ENCODE peak calls at places on chromosome 5, in seven cellular contexts. T, Q, X, H, E, K and Z are unnamed samples.

GRCh38 chr5:142694092-142694856 is 8.4 kb upstream of the FGF1 start:
- DNase-seq in T (no peak), Q (no peak), X (no peak), H (no peak), E (no peak), K (no peak), Z (no peak)

GRCh38 chr5:2038337-2039179 is 155.8 kb upstream of the IRX4 start:
- DNase-seq in T (peak; percentile 97), Q (peak; percentile 38), X (peak; percentile 23), H (peak; percentile 49), E (peak; percentile 75), K (peak; percentile 72), Z (peak; percentile 49)

GRCh38 chr5:87329114-87329513 is 61.4 kb downstream of the RASA1 start:
- DNase-seq in T (no peak), Q (no peak), X (no peak), H (no peak), E (no peak), K (no peak), Z (no peak)

GRCh38 chr5:78597858-78598415 is 50.6 kb downstream of the LHFPL2 start:
- DNase-seq in T (no peak), Q (no peak), X (peak; percentile 63), H (peak; percentile 71), E (no peak), K (no peak), Z (no peak)

GRCh38 chr5:156584856-156585255 is 257.9 kb downstream of the SGCD start:
- DNase-seq in T (peak; percentile 41), Q (no peak), X (no peak), H (no peak), E (no peak), K (no peak), Z (no peak)

GRCh38 chr5:75681125-75681830 is 36.0 kb downstream of the POC5 start:
- DNase-seq in T (no peak), Q (no peak), X (no peak), H (peak; percentile 57), E (no peak), K (no peak), Z (no peak)

GRCh38 chr5:82359286-82359685 is 81.1 kb upstream of the RPS23 start:
- DNase-seq in T (no peak), Q (no peak), X (peak; percentile 20), H (no peak), E (no peak), K (no peak), Z (no peak)

GRCh38 chr5:65100846-65101678 is 332.3 kb downstream of the CWC27 start:
- DNase-seq in T (peak; percentile 96), Q (no peak), X (peak; percentile 73), H (peak; percentile 61), E (peak; percentile 75), K (peak; percentile 57), Z (no peak)

GRCh38 chr5:95664204-95664786 is 17.7 kb downstream of the RFESD start:
- DNase-seq in T (no peak), Q (no peak), X (no peak), H (peak; percentile 63), E (peak; percentile 54), K (no peak), Z (peak; percentile 19)

GRCh38 chr5:82894754-82895153 is 182.4 kb downstream of the TMEM167A start:
- DNase-seq in T (no peak), Q (no peak), X (no peak), H (no peak), E (no peak), K (no peak), Z (no peak)

GRCh38 chr5:34585601-34586104 is 70.5 kb upstream of the RAI14 start:
- DNase-seq in T (no peak), Q (no peak), X (peak; percentile 90), H (peak; percentile 97), E (peak; percentile 48), K (no peak), Z (no peak)

GRCh38 chr5:6822068-6822467 is 108.8 kb downstream of the TENT4A start:
- DNase-seq in T (no peak), Q (no peak), X (no peak), H (no peak), E (no peak), K (no peak), Z (no peak)

GRCh38 chr5:158013939-158014338 is 155.0 kb upstream of the CLINT1 start:
- DNase-seq in T (peak; percentile 53), Q (no peak), X (peak; percentile 70), H (peak; percentile 77), E (peak; percentile 27), K (peak; percentile 30), Z (no peak)

GRCh38 chr5:157204765-157205164 is 24.1 kb downstream of the ITK start:
- DNase-seq in T (no peak), Q (no peak), X (no peak), H (no peak), E (no peak), K (no peak), Z (no peak)

GRCh38 chr5:76225316-76225715 is 142.1 kb downstream of the SV2C start:
- DNase-seq in T (no peak), Q (no peak), X (no peak), H (no peak), E (no peak), K (no peak), Z (no peak)

GRCh38 chr5:133251296-133252132 is 199.7 kb downstream of the HSPA4 start:
- DNase-seq in T (no peak), Q (peak; percentile 45), X (no peak), H (peak; percentile 59), E (peak; percentile 83), K (no peak), Z (no peak)

GRCh38 chr5:36417221-36417620 is 115.5 kb upstream of the RANBP3L start:
- DNase-seq in T (no peak), Q (no peak), X (no peak), H (peak; percentile 38), E (no peak), K (no peak), Z (no peak)

GRCh38 chr5:138179277-138179857 is 455 bp downstream of the KIF20A start:
- DNase-seq in T (no peak), Q (no peak), X (no peak), H (no peak), E (no peak), K (no peak), Z (no peak)

GRCh38 chr5:1883120-1883924 is 597 bp upstream of the IRX4 start:
- DNase-seq in T (peak; percentile 95), Q (no peak), X (no peak), H (peak; percentile 14), E (no peak), K (no peak), Z (no peak)

GRCh38 chr5:107422494-107422893 is 248.2 kb downstream of the EFNA5 start:
- DNase-seq in T (no peak), Q (no peak), X (no peak), H (no peak), E (no peak), K (no peak), Z (no peak)

GRCh38 chr5:142438573-142438972 is 113.8 kb upstream of the SPRY4 start:
- DNase-seq in T (no peak), Q (no peak), X (no peak), H (no peak), E (no peak), K (no peak), Z (no peak)

GRCh38 chr5:152072076-152072475 is 147.4 kb upstream of the GLRA1 start:
- DNase-seq in T (no peak), Q (no peak), X (peak; percentile 58), H (peak; percentile 6), E (no peak), K (no peak), Z (no peak)

GRCh38 chr5:31033295-31033694 is 160.2 kb upstream of the CDH6 start:
- DNase-seq in T (no peak), Q (no peak), X (peak; percentile 25), H (no peak), E (no peak), K (no peak), Z (no peak)

GRCh38 chr5:145787996-145788395 is 47.1 kb downstream of the PRELID2 start:
- DNase-seq in T (no peak), Q (no peak), X (no peak), H (no peak), E (no peak), K (no peak), Z (no peak)

GRCh38 chr5:32541241-32541640 is 44.1 kb upstream of the SUB1 start:
- DNase-seq in T (no peak), Q (no peak), X (peak; percentile 72), H (no peak), E (no peak), K (no peak), Z (no peak)

DNA sequence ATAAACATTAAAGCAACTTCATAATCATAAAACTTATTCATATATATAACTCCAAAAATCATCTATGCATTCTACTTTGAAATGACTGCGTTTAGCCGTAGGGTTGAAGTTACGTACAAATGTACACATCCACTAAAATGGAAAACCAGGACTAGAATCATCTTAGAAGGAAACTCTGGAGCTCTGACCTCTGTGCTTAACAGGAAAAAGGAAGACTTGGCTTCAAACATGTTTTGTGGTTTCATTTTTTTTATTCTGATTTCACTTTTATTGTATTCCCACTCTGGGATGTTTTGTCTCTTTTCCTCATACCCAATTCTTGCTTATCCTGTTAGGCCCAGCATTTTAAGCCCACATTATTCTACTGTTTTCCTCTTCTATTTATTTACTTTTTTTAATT is 44.9 kb downstream of the GRAMD2B start:
- DNase-seq in T (no peak), Q (no peak), X (no peak), H (no peak), E (no peak), K (no peak), Z (no peak)
- H3K27ac ChIP-seq in T (no peak overlapping the region), Q (peak overlapping the region; percentile 70), X (no peak overlapping the region), H (no peak overlapping the region), E (no peak overlapping the region), K (peak overlapping the region; percentile 30), Z (no peak overlapping the region)

DNA sequence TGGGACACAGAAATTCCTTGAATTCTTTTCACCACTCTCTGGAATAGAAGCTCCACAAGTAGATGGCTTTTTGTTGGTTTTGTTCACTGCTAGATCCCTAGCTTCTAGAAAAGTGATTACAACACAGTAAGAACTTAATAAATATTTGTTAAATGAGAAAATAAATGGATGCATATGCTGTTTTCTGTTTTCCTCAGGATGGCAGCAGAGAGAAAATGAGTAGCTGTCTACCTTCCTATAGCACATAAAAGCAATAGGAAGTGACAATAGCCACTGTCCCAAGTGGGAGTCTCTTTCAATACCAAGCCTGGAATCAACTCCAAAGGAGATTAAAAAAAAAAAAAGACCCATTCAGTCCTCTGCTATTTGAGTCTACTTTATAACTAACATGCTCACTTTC is 100.6 kb upstream of the NREP start:
- DNase-seq in T (no peak), Q (no peak), X (no peak), H (peak; percentile 25), E (no peak), K (no peak), Z (no peak)
- TF ChIP-seq CTCF in T (no peak), Q (no peak), X (peak; percentile 14), H (peak; percentile 38), E (no peak), K (no peak), Z (no peak)

DNA sequence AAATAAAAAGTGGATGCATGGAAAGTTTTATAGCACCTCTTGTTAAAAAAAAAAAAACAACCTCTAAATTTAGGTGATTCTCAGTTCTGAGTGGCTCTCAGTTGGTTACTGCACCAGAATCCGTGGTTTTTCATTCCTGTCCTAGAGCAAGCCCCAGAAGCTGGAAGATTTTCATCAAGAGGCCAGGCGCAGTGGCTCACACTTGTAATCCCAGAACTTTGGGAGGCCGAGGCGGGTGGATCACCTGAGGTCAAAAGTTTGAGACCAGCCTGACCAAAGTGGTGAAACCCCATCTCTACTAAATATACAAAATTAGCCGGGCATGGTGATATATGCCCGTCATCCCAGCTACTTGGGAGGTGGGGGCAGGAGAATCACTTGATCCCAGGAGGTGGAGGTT is 27.2 kb upstream of the SLC9A3 start:
- DNase-seq in T (no peak), Q (no peak), X (no peak), H (no peak), E (no peak), K (no peak), Z (no peak)
- H3K27me3 ChIP-seq in T (peaks cover 14% of the 10 kb centered on the region), Q (no peaks in the 10 kb centered on the region), X (peaks cover 1% of the 10 kb centered on the region), H (peaks cover 28% of the 10 kb centered on the region), E (no peaks in the 10 kb centered on the region), K (peaks cover 39% of the 10 kb centered on the region), Z (peaks cover 26% of the 10 kb centered on the region)

GRCh38 chr5:172771439-172772111 is 580 bp upstream of the DUSP1 start:
- DNase-seq in T (no peak), Q (no peak), X (no peak), H (peak; percentile 51), E (peak; percentile 44), K (no peak), Z (no peak)
- H3K27ac ChIP-seq in T (peak overlapping the region; percentile 100), Q (peak overlapping the region; percentile 98), X (peak overlapping the region; percentile 98), H (peak overlapping the region; percentile 90), E (peak overlapping the region; percentile 99), K (peak overlapping the region; percentile 99), Z (peak overlapping the region; percentile 100)